ENCODE peak calls at places on chromosomes 11 and 22, in eight cellular contexts. P is activated naive CD8-positive, alpha-beta T cell treated with anti-CD3 and anti-CD28 coated beads, Interleukin-2, amount 50 U/mL, for 24 hours; T is amniotic stem cell; A is effector memory CD4-positive, alpha-beta T cell; V is heart left ventricle; R is activated effector memory CD4-positive, alpha-beta T cell treated with anti-CD3 and anti-CD28 coated beads, Interleukin-2, amount 50 U/mL, for 16 hours; F is NCI-H1105 treated with DMSO at 0.1 percent for 48 hours; D is LoVo. X is an unnamed sample.

GRCh38 chr11:11635456-11635855 is 13.7 kb upstream of the GALNT18 start:
- DNase-seq in F (no peak), R (no peak), P (no peak), D (no peak), T (no peak), A (no peak), V (no peak), X (no peak)

GRCh38 chr11:69352715-69353325 is 58.9 kb downstream of the MYEOV start:
- DNase-seq in A (no peak), D (peak), P (peak), R (peak), F (peak), V (no peak), T (peak), X (no peak)

GRCh38 chr11:88475991-88476418 is 138.5 kb upstream of the CTSC start:
- DNase-seq in R (no peak), F (no peak), V (no peak), P (no peak), A (no peak), T (no peak), D (no peak), X (no peak)

GRCh38 chr11:130771708-130772107 is 144.6 kb downstream of the SNX19 start:
- DNase-seq in F (no peak), P (no peak), V (no peak), A (no peak), D (no peak), R (no peak), T (no peak), X (no peak)

GRCh38 chr11:12786450-12786849 is 112.2 kb downstream of the TEAD1 start:
- DNase-seq in R (no peak), T (no peak), A (no peak), P (no peak), D (no peak), F (no peak), V (no peak), X (no peak)

GRCh38 chr11:121446752-121447156 is 5.4 kb upstream of the SORL1 start:
- DNase-seq in A (no peak), P (no peak), V (no peak), T (no peak), F (no peak), R (no peak), D (no peak), X (no peak)

GRCh38 chr11:8017894-8018741 is 31.0 kb downstream of the EIF3F start:
- DNase-seq in A (no peak), R (no peak), T (no peak), P (no peak), F (peak), D (no peak), V (no peak), X (no peak)

GRCh38 chr11:124113890-124114289 is 1.4 kb upstream of the VWA5A start:
- DNase-seq in F (no peak), P (no peak), V (no peak), A (no peak), D (no peak), T (no peak), R (no peak), X (no peak)

GRCh38 chr11:45610627-45611026 is 54.8 kb downstream of the CHST1 start:
- DNase-seq in D (no peak), V (peak), P (no peak), T (no peak), A (no peak), F (no peak), R (no peak), X (peak)

GRCh38 chr22:29302402-29302680 is 4.1 kb upstream of the GAS2L1 start:
- DNase-seq in R (no peak), T (no peak), A (no peak), V (no peak), P (no peak), F (no peak), D (no peak), X (no peak)

GRCh38 chr11:3164540-3165151 is 464 bp downstream of the OSBPL5 start:
- DNase-seq in D (no peak), P (no peak), V (peak), T (no peak), R (no peak), A (no peak), F (no peak), X (no peak)

GRCh38 chr11:120751550-120751949 is 240.0 kb downstream of the GRIK4 start:
- DNase-seq in T (no peak), F (no peak), A (no peak), P (no peak), D (no peak), V (no peak), R (no peak), X (no peak)

GRCh38 chr11:58576792-58577440 is 1.3 kb upstream of the LPXN start:
- DNase-seq in R (no peak), V (no peak), P (no peak), T (no peak), F (no peak), D (peak), A (no peak), X (peak)

GRCh38 chr11:116885951-116886629 is 48.7 kb upstream of the APOA1 start:
- DNase-seq in T (no peak), R (no peak), D (no peak), A (no peak), P (no peak), V (no peak), F (no peak), X (peak)

GRCh38 chr11:67436459-67437081 is 912 bp downstream of the PTPRCAP start:
- DNase-seq in V (no peak), F (no peak), D (no peak), T (no peak), A (peak), P (peak), R (peak), X (no peak)

GRCh38 chr11:123082977-123083376 is 21.0 kb upstream of the HSPA8 start:
- DNase-seq in D (no peak), F (no peak), R (no peak), A (no peak), P (no peak), V (no peak), T (no peak), X (no peak)